ENCODE peak calls at places on chromosomes 13 and 19, in ten cellular contexts. H is effector memory CD4-positive, alpha-beta T cell; W is CD8-positive, alpha-beta T cell; M is GM12878; R is left ventricle myocardium inferior; F is IMR-90; S is heart right ventricle; Z is left lung; C is transverse colon; L is mesenchymal stem cell. D is an unnamed sample.

GRCh38 chr19:5340637-5341447 is at the start of gene PTPRS:
- DNase-seq in F (peak; percentile 74), S (peak; percentile 86), Z (peak; percentile 76), M (no peak), C (peak; percentile 71), H (peak; percentile 17), R (peak; percentile 79), L (peak; percentile 75), W (peak; percentile 54), D (no peak)

GRCh38 chr19:1263198-1263597 is 5.9 kb upstream of the CIRBP start:
- DNase-seq in F (no peak), Z (no peak), S (no peak), W (no peak), C (no peak), H (no peak), R (no peak), M (no peak), L (no peak), D (no peak)

GRCh38 chr13:67281476-67281875 is 51.3 kb upstream of the PCDH9 start:
- DNase-seq in M (no peak), L (no peak), H (no peak), S (no peak), C (no peak), W (no peak), F (no peak), R (no peak), Z (no peak), D (no peak)

GRCh38 chr13:76383671-76384461 is 502.3 kb downstream of the KCTD12 start:
- DNase-seq in Z (peak; percentile 70), H (no peak), C (peak; percentile 7), R (no peak), M (no peak), F (peak; percentile 94), W (no peak), S (no peak), L (peak; percentile 99), D (no peak)

GRCh38 chr19:10352764-10353671 is 13.6 kb upstream of the ICAM3 start:
- DNase-seq in H (no peak), R (peak; percentile 84), C (no peak), L (peak; percentile 35), W (no peak), S (peak; percentile 87), F (no peak), M (no peak), Z (no peak), D (no peak)

GRCh38 chr19:49438261-49438660 is 3.1 kb downstream of the SLC17A7 start:
- DNase-seq in M (no peak), F (no peak), H (no peak), W (no peak), L (no peak), C (no peak), Z (no peak), R (no peak), S (no peak), D (no peak)

GRCh38 chr13:75341025-75341424 is 140.9 kb downstream of the TBC1D4 start:
- DNase-seq in L (no peak), Z (no peak), W (no peak), C (no peak), M (no peak), H (no peak), F (no peak), R (no peak), S (no peak), D (no peak)

GRCh38 chr13:39864221-39864620 is 208.8 kb downstream of the COG6 start:
- DNase-seq in Z (no peak), L (no peak), S (no peak), M (no peak), C (no peak), R (no peak), W (no peak), H (no peak), F (no peak), D (no peak)

GRCh38 chr13:106865706-106866288 is 297.9 kb upstream of the ARGLU1 start:
- DNase-seq in C (no peak), H (no peak), S (no peak), W (no peak), M (no peak), F (no peak), Z (no peak), L (no peak), R (no peak), D (no peak)
- H3K27ac ChIP-seq in C (no peak overlapping the region), H (no peak overlapping the region), S (peak overlapping the region; percentile 6), W (no peak overlapping the region), M (no peak overlapping the region), F (no peak overlapping the region), Z (no peak overlapping the region), L (no peak overlapping the region), R (no peak overlapping the region), D (peak overlapping the region; percentile 7)

DNA sequence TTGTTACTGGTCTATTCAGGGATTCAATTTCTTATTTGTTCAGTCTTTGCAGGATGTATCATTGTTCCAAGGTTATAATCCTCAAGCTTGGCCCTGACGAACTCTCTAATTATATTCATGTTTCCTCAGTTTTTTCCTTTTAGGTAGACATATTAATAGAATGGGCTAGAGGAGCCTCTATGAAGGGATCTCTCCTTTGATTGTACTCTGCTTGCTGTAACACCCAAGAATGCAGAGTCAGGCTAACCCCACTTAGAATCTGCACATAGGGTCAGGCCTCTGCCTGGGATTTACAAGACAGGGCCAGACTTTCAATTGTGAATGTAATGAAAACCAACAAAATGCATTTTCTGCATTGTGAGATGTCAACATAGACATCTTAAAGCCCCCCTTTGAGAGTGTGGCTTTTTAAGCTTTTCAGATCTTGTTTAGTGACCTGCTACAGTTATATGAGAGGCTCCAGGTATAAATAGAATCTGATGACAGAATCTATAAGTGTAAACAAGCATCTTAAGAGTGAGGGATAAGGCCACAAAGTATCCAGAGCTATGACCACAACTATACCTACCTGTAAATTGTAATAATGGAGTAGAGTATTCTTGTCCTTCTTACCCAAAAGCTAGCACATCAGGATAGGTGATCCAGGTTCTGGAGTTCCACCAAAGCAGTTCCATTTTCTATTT is 5.5 kb downstream of the ZNF493 start:
- DNase-seq in M (no peak), H (no peak), R (no peak), Z (no peak), W (no peak), F (no peak), S (no peak), L (no peak), C (no peak), D (no peak)
- H3K36me3 ChIP-seq in M (no peaks in the 10 kb centered on the region), H (peaks cover 24% of the 10 kb centered on the region), R (peaks cover 51% of the 10 kb centered on the region), Z (peaks cover 3% of the 10 kb centered on the region), W (peaks cover 7% of the 10 kb centered on the region), F (peaks cover 15% of the 10 kb centered on the region), S (no peaks in the 10 kb centered on the region), L (peaks cover 16% of the 10 kb centered on the region), C (peaks cover 62% of the 10 kb centered on the region), D (peaks cover 3% of the 10 kb centered on the region)

GRCh38 chr19:18432275-18433038 is 5.5 kb downstream of the ISYNA1 start:
- DNase-seq in W (no peak), H (no peak), Z (no peak), R (no peak), C (no peak), S (no peak), L (peak; percentile 28), F (no peak), M (no peak), D (no peak)

GRCh38 chr19:18434411-18435184 is 3.3 kb downstream of the ISYNA1 start:
- DNase-seq in C (no peak), R (no peak), H (no peak), L (no peak), M (no peak), S (no peak), W (no peak), Z (no peak), F (no peak), D (no peak)

GRCh38 chr19:18433039-18433691 is 4.8 kb downstream of the ISYNA1 start:
- DNase-seq in H (no peak), M (no peak), C (no peak), Z (no peak), F (no peak), R (no peak), L (peak; percentile 50), W (peak; percentile 53), S (no peak), D (no peak)

GRCh38 chr19:18435185-18435841 is 2.6 kb downstream of the ISYNA1 start:
- DNase-seq in F (no peak), Z (no peak), S (no peak), W (no peak), H (no peak), R (no peak), M (no peak), C (no peak), L (no peak), D (no peak)

DNA sequence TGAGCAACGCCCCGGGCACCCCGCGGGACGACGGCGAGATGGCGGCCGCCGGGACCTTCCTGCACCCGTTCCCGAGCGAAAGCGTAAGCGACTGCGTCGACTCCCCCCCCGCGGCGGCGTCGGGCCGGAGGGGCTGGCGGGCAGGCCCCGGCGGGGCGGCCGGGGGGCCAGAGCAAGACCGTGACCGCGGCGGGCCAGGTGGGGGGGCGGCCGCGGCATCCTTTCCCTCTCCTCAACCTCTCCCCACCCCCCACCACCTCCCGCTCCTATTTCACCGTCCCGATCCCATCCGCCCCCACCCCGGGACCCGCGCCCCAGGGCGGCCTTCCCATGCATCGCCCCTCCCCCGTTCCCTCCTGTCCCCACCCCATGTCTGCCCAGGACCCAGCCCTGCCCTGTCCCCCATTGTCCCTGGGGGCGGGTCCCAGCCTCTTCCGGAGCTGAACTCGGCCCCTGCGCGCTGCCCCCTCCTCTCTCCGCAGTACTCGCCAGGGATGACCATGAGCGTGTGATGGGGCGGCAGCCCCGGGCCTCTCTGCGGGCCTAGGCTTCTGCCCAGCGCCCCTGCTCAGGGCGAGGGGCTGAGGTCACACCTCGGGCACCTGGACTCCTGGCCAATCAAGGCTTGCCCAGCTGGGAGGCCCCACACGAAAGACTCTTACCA is 4.1 kb downstream of the ISYNA1 start:
- DNase-seq in C (no peak), R (no peak), M (no peak), F (no peak), W (no peak), Z (no peak), H (no peak), L (no peak), S (no peak), D (no peak)
- H3K27ac ChIP-seq in C (peak overlapping the region; percentile 59), R (peak overlapping the region; percentile 46), M (no peak overlapping the region), F (no peak overlapping the region), W (no peak overlapping the region), Z (peak overlapping the region; percentile 19), H (no peak overlapping the region), L (peak overlapping the region; percentile 3), S (peak overlapping the region; percentile 32), D (no peak overlapping the region)

GRCh38 chr13:56187331-56187730 is 953.4 kb upstream of the PRR20A start:
- DNase-seq in C (no peak), R (no peak), H (no peak), M (no peak), W (no peak), S (no peak), L (no peak), F (no peak), Z (no peak), D (no peak)

GRCh38 chr13:56189978-56190377 is 950.7 kb upstream of the PRR20A start:
- DNase-seq in M (no peak), F (no peak), C (no peak), H (no peak), R (no peak), Z (no peak), L (no peak), S (no peak), W (no peak), D (no peak)

DNA sequence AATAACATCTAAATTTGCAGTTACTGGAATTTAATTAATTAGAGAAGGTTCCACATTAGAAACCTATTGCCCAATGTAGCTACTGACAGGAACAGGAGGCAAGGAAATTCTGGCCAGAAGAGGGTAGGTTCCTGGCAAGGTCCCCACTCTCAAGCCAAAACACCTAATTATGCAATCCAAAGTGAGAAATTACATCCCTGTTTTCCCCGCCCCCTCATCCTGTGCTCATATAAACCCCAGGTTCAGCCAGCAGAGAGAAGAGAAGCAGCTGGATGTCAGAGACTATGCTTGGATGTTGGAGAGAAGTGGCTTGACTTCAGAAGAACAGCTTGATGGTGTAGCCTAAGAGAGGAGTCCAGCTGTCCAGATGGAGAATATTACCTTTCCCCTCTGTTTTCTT is 951.3 kb upstream of the PRR20A start:
- DNase-seq in M (no peak), C (no peak), W (no peak), S (no peak), L (no peak), H (no peak), Z (no peak), F (no peak), R (no peak), D (no peak)
- H3K36me3 ChIP-seq in M (no peaks in the 10 kb centered on the region), C (no peaks in the 10 kb centered on the region), W (no peaks in the 10 kb centered on the region), S (no peaks in the 10 kb centered on the region), L (no peaks in the 10 kb centered on the region), H (no peaks in the 10 kb centered on the region), Z (no peaks in the 10 kb centered on the region), F (no peaks in the 10 kb centered on the region), R (no peaks in the 10 kb centered on the region), D (no peaks in the 10 kb centered on the region)